ENCODE peak calls at places on chromosomes 12 and 14, in ten cellular contexts. One of them, this sample, is unnamed.
A peak's percentile ranks its signal among the peaks of the same experiment; 100 is the strongest.

GRCh38 chr14:47619397-47619796 is 56.0 kb downstream of the MDGA2 start:
- DNase-seq in breast epithelium: no peak
- DNase-seq in endothelial cell of umbilical vein: no peak
- DNase-seq in IMR-90: no peak
- DNase-seq in suprapubic skin: no peak
- DNase-seq in testis: no peak
- DNase-seq in upper lobe of left lung: no peak
- DNase-seq in body of pancreas: no peak
- DNase-seq in sigmoid colon: no peak
- DNase-seq in stomach: no peak
- DNase-seq in this sample: no peak

GRCh38 chr12:22672951-22673350 is 48.0 kb downstream of the ETNK1 start:
- DNase-seq in breast epithelium: no peak
- DNase-seq in endothelial cell of umbilical vein: no peak
- DNase-seq in IMR-90: peak; percentile 79
- DNase-seq in suprapubic skin: no peak
- DNase-seq in testis: no peak
- DNase-seq in upper lobe of left lung: no peak
- DNase-seq in body of pancreas: no peak
- DNase-seq in sigmoid colon: no peak
- DNase-seq in stomach: no peak
- DNase-seq in this sample: no peak

GRCh38 chr12:116434155-116435065 is 124.8 kb upstream of the MAP1LC3B2 start:
- DNase-seq in breast epithelium: peak; percentile 80
- DNase-seq in endothelial cell of umbilical vein: peak; percentile 59
- DNase-seq in IMR-90: peak; percentile 92
- DNase-seq in suprapubic skin: peak; percentile 93
- DNase-seq in testis: peak; percentile 51
- DNase-seq in upper lobe of left lung: peak; percentile 94
- DNase-seq in body of pancreas: peak; percentile 77
- DNase-seq in sigmoid colon: peak; percentile 95
- DNase-seq in stomach: peak; percentile 75
- DNase-seq in this sample: peak; percentile 83

GRCh38 chr12:101127521-101128219 is 82.4 kb downstream of the SLC5A8 start:
- DNase-seq in breast epithelium: no peak
- DNase-seq in endothelial cell of umbilical vein: no peak
- DNase-seq in IMR-90: peak; percentile 80
- DNase-seq in suprapubic skin: no peak
- DNase-seq in testis: peak; percentile 47
- DNase-seq in upper lobe of left lung: no peak
- DNase-seq in body of pancreas: no peak
- DNase-seq in sigmoid colon: no peak
- DNase-seq in stomach: no peak
- DNase-seq in this sample: no peak

GRCh38 chr12:13211191-13211858 is 14.8 kb downstream of the EMP1 start:
- DNase-seq in breast epithelium: no peak
- DNase-seq in endothelial cell of umbilical vein: no peak
- DNase-seq in IMR-90: peak; percentile 34
- DNase-seq in suprapubic skin: no peak
- DNase-seq in testis: no peak
- DNase-seq in upper lobe of left lung: no peak
- DNase-seq in body of pancreas: no peak
- DNase-seq in sigmoid colon: no peak
- DNase-seq in stomach: no peak
- DNase-seq in this sample: no peak

GRCh38 chr12:83003026-83003425 is 316.3 kb downstream of the TMTC2 start:
- DNase-seq in breast epithelium: no peak
- DNase-seq in endothelial cell of umbilical vein: no peak
- DNase-seq in IMR-90: no peak
- DNase-seq in suprapubic skin: no peak
- DNase-seq in testis: no peak
- DNase-seq in upper lobe of left lung: no peak
- DNase-seq in body of pancreas: no peak
- DNase-seq in sigmoid colon: no peak
- DNase-seq in stomach: no peak
- DNase-seq in this sample: no peak

GRCh38 chr12:127677537-127678131 is 589.3 kb upstream of the TMEM132C start:
- DNase-seq in breast epithelium: no peak
- DNase-seq in endothelial cell of umbilical vein: peak; percentile 2
- DNase-seq in IMR-90: peak; percentile 70
- DNase-seq in suprapubic skin: peak; percentile 70
- DNase-seq in testis: peak; percentile 93
- DNase-seq in upper lobe of left lung: peak; percentile 41
- DNase-seq in body of pancreas: peak; percentile 69
- DNase-seq in sigmoid colon: peak; percentile 70
- DNase-seq in stomach: peak; percentile 77
- DNase-seq in this sample: peak; percentile 56

GRCh38 chr14:104262515-104263514 is 124.4 kb downstream of the KIF26A start:
- DNase-seq in breast epithelium: peak; percentile 44
- DNase-seq in endothelial cell of umbilical vein: no peak
- DNase-seq in IMR-90: no peak
- DNase-seq in suprapubic skin: peak; percentile 18
- DNase-seq in testis: no peak
- DNase-seq in upper lobe of left lung: peak; percentile 16
- DNase-seq in body of pancreas: no peak
- DNase-seq in sigmoid colon: no peak
- DNase-seq in stomach: peak; percentile 23
- DNase-seq in this sample: peak; percentile 35

GRCh38 chr14:75143761-75144527 is 17.1 kb upstream of the NEK9 start:
- DNase-seq in breast epithelium: no peak
- DNase-seq in endothelial cell of umbilical vein: no peak
- DNase-seq in IMR-90: no peak
- DNase-seq in suprapubic skin: no peak
- DNase-seq in testis: no peak
- DNase-seq in upper lobe of left lung: no peak
- DNase-seq in body of pancreas: no peak
- DNase-seq in sigmoid colon: no peak
- DNase-seq in stomach: no peak
- DNase-seq in this sample: no peak

GRCh38 chr12:21416611-21417121 is 20.8 kb upstream of the PYROXD1 start:
- DNase-seq in breast epithelium: no peak
- DNase-seq in endothelial cell of umbilical vein: peak; percentile 76
- DNase-seq in IMR-90: peak; percentile 42
- DNase-seq in suprapubic skin: no peak
- DNase-seq in testis: no peak
- DNase-seq in upper lobe of left lung: no peak
- DNase-seq in body of pancreas: no peak
- DNase-seq in sigmoid colon: no peak
- DNase-seq in stomach: no peak
- DNase-seq in this sample: no peak

GRCh38 chr12:22169281-22169824 is 123.3 kb downstream of the CMAS start:
- DNase-seq in breast epithelium: no peak
- DNase-seq in endothelial cell of umbilical vein: no peak
- DNase-seq in IMR-90: no peak
- DNase-seq in suprapubic skin: no peak
- DNase-seq in testis: no peak
- DNase-seq in upper lobe of left lung: no peak
- DNase-seq in body of pancreas: no peak
- DNase-seq in sigmoid colon: no peak
- DNase-seq in stomach: no peak
- DNase-seq in this sample: no peak

DNA sequence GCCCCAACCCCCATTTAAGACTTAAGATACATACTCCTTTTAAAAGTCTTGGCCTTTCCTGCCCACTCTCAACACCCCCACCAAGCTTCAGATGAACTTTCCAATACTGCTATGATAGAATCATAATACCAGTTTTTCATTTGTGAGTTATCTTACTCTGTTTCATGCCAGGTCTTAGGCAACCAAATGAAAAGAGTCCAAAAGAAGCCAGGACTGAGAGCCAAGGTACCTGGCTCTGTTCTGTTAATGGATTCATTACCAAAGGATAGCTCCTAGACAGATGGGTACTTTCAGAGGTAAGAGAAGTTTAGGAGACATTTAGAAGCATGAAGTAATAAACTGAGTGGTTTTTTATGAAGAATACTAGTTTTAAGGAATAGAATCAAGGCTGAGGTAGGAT is 34.2 kb downstream of the FANCM start:
- DNase-seq in breast epithelium: no peak
- DNase-seq in endothelial cell of umbilical vein: no peak
- DNase-seq in IMR-90: no peak
- DNase-seq in suprapubic skin: no peak
- DNase-seq in testis: no peak
- DNase-seq in upper lobe of left lung: no peak
- DNase-seq in body of pancreas: no peak
- DNase-seq in sigmoid colon: no peak
- DNase-seq in stomach: no peak
- DNase-seq in this sample: no peak
- H3K4me1 ChIP-seq in breast epithelium: no peaks in the 10 kb centered on the region
- H3K4me1 ChIP-seq in endothelial cell of umbilical vein: no peaks in the 10 kb centered on the region
- H3K4me1 ChIP-seq in IMR-90: no peaks in the 10 kb centered on the region
- H3K4me1 ChIP-seq in suprapubic skin: no peaks in the 10 kb centered on the region
- H3K4me1 ChIP-seq in testis: no peaks in the 10 kb centered on the region
- H3K4me1 ChIP-seq in upper lobe of left lung: no peaks in the 10 kb centered on the region
- H3K4me1 ChIP-seq in body of pancreas: no peaks in the 10 kb centered on the region
- H3K4me1 ChIP-seq in sigmoid colon: no peaks in the 10 kb centered on the region
- H3K4me1 ChIP-seq in stomach: no peaks in the 10 kb centered on the region
- H3K4me1 ChIP-seq in this sample: no peaks in the 10 kb centered on the region

GRCh38 chr14:87994974-87995373 is 2.0 kb upstream of the GALC start:
- DNase-seq in breast epithelium: no peak
- DNase-seq in endothelial cell of umbilical vein: no peak
- DNase-seq in IMR-90: no peak
- DNase-seq in suprapubic skin: no peak
- DNase-seq in testis: no peak
- DNase-seq in upper lobe of left lung: peak; percentile 25
- DNase-seq in body of pancreas: no peak
- DNase-seq in sigmoid colon: no peak
- DNase-seq in stomach: no peak
- DNase-seq in this sample: no peak

GRCh38 chr14:87992349-87992719 is 648 bp downstream of the GALC start:
- DNase-seq in breast epithelium: no peak
- DNase-seq in endothelial cell of umbilical vein: no peak
- DNase-seq in IMR-90: peak; percentile 11
- DNase-seq in suprapubic skin: no peak
- DNase-seq in testis: no peak
- DNase-seq in upper lobe of left lung: peak; percentile 29
- DNase-seq in body of pancreas: no peak
- DNase-seq in sigmoid colon: no peak
- DNase-seq in stomach: no peak
- DNase-seq in this sample: no peak

GRCh38 chr14:87995500-87996275 is 2.7 kb upstream of the GALC start:
- DNase-seq in breast epithelium: no peak
- DNase-seq in endothelial cell of umbilical vein: no peak
- DNase-seq in IMR-90: no peak
- DNase-seq in suprapubic skin: no peak
- DNase-seq in testis: peak; percentile 49
- DNase-seq in upper lobe of left lung: no peak
- DNase-seq in body of pancreas: no peak
- DNase-seq in sigmoid colon: no peak
- DNase-seq in stomach: no peak
- DNase-seq in this sample: no peak

GRCh38 chr14:87992720-87993484 is at the start of gene GALC:
- DNase-seq in breast epithelium: peak; percentile 92
- DNase-seq in endothelial cell of umbilical vein: peak; percentile 94
- DNase-seq in IMR-90: peak; percentile 89
- DNase-seq in suprapubic skin: peak; percentile 96
- DNase-seq in testis: peak; percentile 97
- DNase-seq in upper lobe of left lung: peak; percentile 98
- DNase-seq in body of pancreas: peak; percentile 96
- DNase-seq in sigmoid colon: peak; percentile 97
- DNase-seq in stomach: peak; percentile 96
- DNase-seq in this sample: peak; percentile 97

GRCh38 chr14:87993485-87993809 is 465 bp upstream of the GALC start:
- DNase-seq in breast epithelium: no peak
- DNase-seq in endothelial cell of umbilical vein: no peak
- DNase-seq in IMR-90: no peak
- DNase-seq in suprapubic skin: no peak
- DNase-seq in testis: no peak
- DNase-seq in upper lobe of left lung: no peak
- DNase-seq in body of pancreas: no peak
- DNase-seq in sigmoid colon: no peak
- DNase-seq in stomach: no peak
- DNase-seq in this sample: no peak
- TF ChIP-seq POLR2A in breast epithelium: no peak
- TF ChIP-seq POLR2A in endothelial cell of umbilical vein: no peak
- TF ChIP-seq POLR2A in IMR-90: no peak
- TF ChIP-seq POLR2A in suprapubic skin: no peak
- TF ChIP-seq POLR2A in testis: no peak
- TF ChIP-seq POLR2A in upper lobe of left lung: no peak
- TF ChIP-seq POLR2A in body of pancreas: no peak
- TF ChIP-seq POLR2A in sigmoid colon: no peak
- TF ChIP-seq POLR2A in stomach: no peak
- TF ChIP-seq POLR2A in this sample: no peak

GRCh38 chr12:46384451-46385301 is 12.1 kb upstream of the SLC38A2 start:
- DNase-seq in breast epithelium: no peak
- DNase-seq in endothelial cell of umbilical vein: no peak
- DNase-seq in IMR-90: no peak
- DNase-seq in suprapubic skin: no peak
- DNase-seq in testis: no peak
- DNase-seq in upper lobe of left lung: no peak
- DNase-seq in body of pancreas: no peak
- DNase-seq in sigmoid colon: no peak
- DNase-seq in stomach: no peak
- DNase-seq in this sample: no peak

GRCh38 chr12:46386360-46386867 is 13.8 kb upstream of the SLC38A2 start:
- DNase-seq in breast epithelium: no peak
- DNase-seq in endothelial cell of umbilical vein: peak; percentile 77
- DNase-seq in IMR-90: peak; percentile 98
- DNase-seq in suprapubic skin: no peak
- DNase-seq in testis: no peak
- DNase-seq in upper lobe of left lung: no peak
- DNase-seq in body of pancreas: no peak
- DNase-seq in sigmoid colon: no peak
- DNase-seq in stomach: no peak
- DNase-seq in this sample: no peak

GRCh38 chr12:46386877-46387629 is 14.5 kb upstream of the SLC38A2 start:
- DNase-seq in breast epithelium: no peak
- DNase-seq in endothelial cell of umbilical vein: no peak
- DNase-seq in IMR-90: peak; percentile 78
- DNase-seq in suprapubic skin: peak; percentile 63
- DNase-seq in testis: no peak
- DNase-seq in upper lobe of left lung: peak; percentile 60
- DNase-seq in body of pancreas: peak; percentile 34
- DNase-seq in sigmoid colon: no peak
- DNase-seq in stomach: no peak
- DNase-seq in this sample: peak; percentile 61

GRCh38 chr12:46383654-46384450 is 11.3 kb upstream of the SLC38A2 start:
- DNase-seq in breast epithelium: peak; percentile 92
- DNase-seq in endothelial cell of umbilical vein: peak; percentile 92
- DNase-seq in IMR-90: peak; percentile 97
- DNase-seq in suprapubic skin: peak; percentile 97
- DNase-seq in testis: peak; percentile 95
- DNase-seq in upper lobe of left lung: peak; percentile 94
- DNase-seq in body of pancreas: peak; percentile 95
- DNase-seq in sigmoid colon: peak; percentile 98
- DNase-seq in stomach: peak; percentile 94
- DNase-seq in this sample: peak; percentile 94

GRCh38 chr12:46385439-46385838 is 12.9 kb upstream of the SLC38A2 start:
- DNase-seq in breast epithelium: no peak
- DNase-seq in endothelial cell of umbilical vein: peak; percentile 32
- DNase-seq in IMR-90: no peak
- DNase-seq in suprapubic skin: no peak
- DNase-seq in testis: no peak
- DNase-seq in upper lobe of left lung: no peak
- DNase-seq in body of pancreas: no peak
- DNase-seq in sigmoid colon: no peak
- DNase-seq in stomach: no peak
- DNase-seq in this sample: no peak
- H3K4me1 ChIP-seq in breast epithelium: no peaks in the 10 kb centered on the region
- H3K4me1 ChIP-seq in endothelial cell of umbilical vein: peaks cover 60% of the 10 kb centered on the region
- H3K4me1 ChIP-seq in IMR-90: peaks cover 21% of the 10 kb centered on the region
- H3K4me1 ChIP-seq in suprapubic skin: peaks cover 73% of the 10 kb centered on the region
- H3K4me1 ChIP-seq in testis: peaks cover 29% of the 10 kb centered on the region
- H3K4me1 ChIP-seq in upper lobe of left lung: peaks cover 56% of the 10 kb centered on the region
- H3K4me1 ChIP-seq in body of pancreas: peaks cover 38% of the 10 kb centered on the region
- H3K4me1 ChIP-seq in sigmoid colon: peaks cover 67% of the 10 kb centered on the region
- H3K4me1 ChIP-seq in stomach: peaks cover 54% of the 10 kb centered on the region
- H3K4me1 ChIP-seq in this sample: peaks cover 14% of the 10 kb centered on the region

GRCh38 chr14:31229638-31230229 is 22.1 kb upstream of the HECTD1 start:
- DNase-seq in breast epithelium: no peak
- DNase-seq in endothelial cell of umbilical vein: no peak
- DNase-seq in IMR-90: peak; percentile 98
- DNase-seq in suprapubic skin: peak; percentile 86
- DNase-seq in testis: peak; percentile 23
- DNase-seq in upper lobe of left lung: peak; percentile 92
- DNase-seq in body of pancreas: peak; percentile 97
- DNase-seq in sigmoid colon: peak; percentile 78
- DNase-seq in stomach: peak; percentile 86
- DNase-seq in this sample: peak; percentile 87
- TF ChIP-seq POLR2A in breast epithelium: no peak
- TF ChIP-seq POLR2A in endothelial cell of umbilical vein: no peak
- TF ChIP-seq POLR2A in IMR-90: no peak
- TF ChIP-seq POLR2A in suprapubic skin: no peak
- TF ChIP-seq POLR2A in testis: no peak
- TF ChIP-seq POLR2A in upper lobe of left lung: no peak
- TF ChIP-seq POLR2A in body of pancreas: peak; percentile 68
- TF ChIP-seq POLR2A in sigmoid colon: no peak
- TF ChIP-seq POLR2A in stomach: no peak
- TF ChIP-seq POLR2A in this sample: no peak